ENCODE peak calls at places on chromosomes 7 and 10, in five cellular contexts. X, V, O, J and Z are unnamed samples.

GRCh38 chr10:133377025-133377817 is 1.8 kb upstream of the PAOX start:
- DNase-seq in V (no peak), O (no peak), J (no peak), X (no peak), Z (no peak)

GRCh38 chr7:130490888-130491771 is 755 bp upstream of the MEST start:
- DNase-seq in O (no peak), X (peak), J (no peak), V (no peak), Z (no peak)

GRCh38 chr10:24603333-24603732 is 120.4 kb downstream of the ARHGAP21 start:
- DNase-seq in X (no peak), O (no peak), J (no peak), V (peak), Z (no peak)

GRCh38 chr10:13396369-13396768 is 48.3 kb upstream of the SEPHS1 start:
- DNase-seq in V (no peak), X (no peak), O (no peak), J (no peak), Z (no peak)

GRCh38 chr10:33098966-33099663 is 141.1 kb upstream of the ITGB1 start:
- DNase-seq in V (peak), X (no peak), J (no peak), O (no peak), Z (no peak)

GRCh38 chr10:34760606-34761005 is 54.5 kb downstream of the PARD3 start:
- DNase-seq in J (peak), X (no peak), V (peak), O (no peak), Z (no peak)

GRCh38 chr10:105112862-105113261 is 471.8 kb downstream of the SORCS3 start:
- DNase-seq in V (no peak), X (no peak), O (no peak), J (no peak), Z (no peak)

GRCh38 chr7:129872054-129872453 is 80.7 kb downstream of the UBE2H start:
- DNase-seq in J (no peak), O (no peak), X (no peak), V (no peak), Z (no peak)

GRCh38 chr7:64685091-64685490 is 19.2 kb downstream of the ZNF107 start:
- DNase-seq in X (no peak), O (no peak), V (no peak), J (no peak), Z (no peak)

GRCh38 chr10:113576853-113577252 is 24.0 kb downstream of the HABP2 start:
- DNase-seq in J (no peak), V (no peak), O (no peak), X (peak), Z (no peak)

GRCh38 chr7:107345898-107346297 is 124.0 kb upstream of the GPR22 start:
- DNase-seq in V (no peak), X (no peak), O (no peak), J (no peak), Z (no peak)

GRCh38 chr7:120960714-120961113 is 10.1 kb downstream of the ING3 start:
- DNase-seq in X (no peak), J (no peak), O (no peak), V (no peak), Z (no peak)

GRCh38 chr7:101138149-101138870 is 11.4 kb downstream of the SERPINE1 start:
- DNase-seq in O (peak), J (no peak), V (peak), X (peak), Z (no peak)

GRCh38 chr7:155722118-155722517 is 77.7 kb downstream of the RBM33 start:
- DNase-seq in V (no peak), O (no peak), J (no peak), X (peak), Z (no peak)

GRCh38 chr7:44057849-44058758 is 7.3 kb downstream of the PGAM2 start:
- DNase-seq in V (no peak), X (no peak), O (no peak), J (no peak), Z (no peak)

GRCh38 chr10:50260791-50261281 is 9.5 kb upstream of the ASAH2 start:
- DNase-seq in O (no peak), X (peak), J (no peak), V (peak), Z (no peak)

GRCh38 chr7:38451840-38452239 is 178.4 kb upstream of the TARP start:
- DNase-seq in O (no peak), V (peak), J (peak), X (peak), Z (peak)

GRCh38 chr7:42015413-42015698 is 221.7 kb downstream of the GLI3 start:
- DNase-seq in J (no peak), O (no peak), V (no peak), X (no peak), Z (no peak)

GRCh38 chr7:6248581-6248980 is 23.8 kb downstream of the CYTH3 start:
- DNase-seq in O (no peak), J (no peak), V (peak), X (no peak), Z (no peak)

GRCh38 chr10:27297848-27298524 is 57.4 kb upstream of the ACBD5 start:
- DNase-seq in O (no peak), V (no peak), J (no peak), X (no peak), Z (no peak)

GRCh38 chr10:26550774-26551526 is 112.8 kb downstream of the APBB1IP start:
- DNase-seq in V (no peak), O (no peak), J (no peak), X (peak), Z (no peak)

GRCh38 chr7:137895301-137896201 is 48.8 kb upstream of the DGKI start:
- DNase-seq in O (no peak), X (peak), V (no peak), J (no peak), Z (no peak)

GRCh38 chr10:60807499-60807898 is 29.2 kb downstream of the CDK1 start:
- DNase-seq in X (no peak), V (no peak), O (no peak), J (no peak), Z (no peak)

GRCh38 chr7:47600199-47601118 is 18.5 kb upstream of the TNS3 start:
- DNase-seq in X (no peak), O (no peak), J (no peak), V (peak), Z (no peak)

GRCh38 chr10:126216221-126216701 is 172.0 kb downstream of the ADAM12 start:
- DNase-seq in X (no peak), V (peak), O (no peak), J (no peak), Z (no peak)